ENCODE peak calls at places on chromosomes 3 and 15, in seven cellular contexts. One of them, this sample, is unnamed.

GRCh38 chr15:79977431-79977940 is 6.5 kb upstream of the BCL2A1 start:
- DNase-seq in T-helper 9 cell: no peak
- DNase-seq in iPS DF 19.7: no peak
- DNase-seq in frontal cortex: no peak
- DNase-seq in occipital lobe: no peak
- DNase-seq in vagina: no peak
- DNase-seq in RWPE1: no peak
- DNase-seq in this sample: no peak

GRCh38 chr3:27581852-27582251 is 97.7 kb upstream of the SLC4A7 start:
- DNase-seq in iPS DF 19.7: no peak
- DNase-seq in occipital lobe: no peak
- DNase-seq in RWPE1: no peak
- DNase-seq in frontal cortex: no peak
- DNase-seq in T-helper 9 cell: no peak
- DNase-seq in vagina: no peak
- DNase-seq in this sample: no peak

GRCh38 chr3:149129326-149130123 is at the start of gene HPS3:
- DNase-seq in RWPE1: peak; percentile 88
- DNase-seq in iPS DF 19.7: peak; percentile 64
- DNase-seq in vagina: peak; percentile 93
- DNase-seq in frontal cortex: peak; percentile 94
- DNase-seq in occipital lobe: peak; percentile 83
- DNase-seq in T-helper 9 cell: peak; percentile 79
- DNase-seq in this sample: peak; percentile 89

GRCh38 chr3:138914870-138915502 is 32.0 kb downstream of the FOXL2 start:
- DNase-seq in vagina: no peak
- DNase-seq in frontal cortex: peak; percentile 58
- DNase-seq in iPS DF 19.7: peak; percentile 20
- DNase-seq in RWPE1: no peak
- DNase-seq in T-helper 9 cell: no peak
- DNase-seq in occipital lobe: no peak
- DNase-seq in this sample: peak; percentile 45

GRCh38 chr3:53113293-53114010 is 16.8 kb downstream of the RFT1 start:
- DNase-seq in vagina: no peak
- DNase-seq in frontal cortex: no peak
- DNase-seq in RWPE1: no peak
- DNase-seq in occipital lobe: no peak
- DNase-seq in iPS DF 19.7: no peak
- DNase-seq in T-helper 9 cell: no peak
- DNase-seq in this sample: no peak

GRCh38 chr3:32176989-32177701 is 61.3 kb upstream of the CMTM8 start:
- DNase-seq in vagina: no peak
- DNase-seq in RWPE1: peak; percentile 29
- DNase-seq in occipital lobe: no peak
- DNase-seq in T-helper 9 cell: peak; percentile 43
- DNase-seq in frontal cortex: no peak
- DNase-seq in iPS DF 19.7: no peak
- DNase-seq in this sample: peak; percentile 53

GRCh38 chr15:54803987-54804386 is 392.8 kb downstream of the RSL24D1 start:
- DNase-seq in RWPE1: no peak
- DNase-seq in occipital lobe: no peak
- DNase-seq in vagina: no peak
- DNase-seq in frontal cortex: no peak
- DNase-seq in iPS DF 19.7: no peak
- DNase-seq in T-helper 9 cell: no peak
- DNase-seq in this sample: no peak

GRCh38 chr3:81352867-81353266 is 408.6 kb downstream of the GBE1 start:
- DNase-seq in T-helper 9 cell: no peak
- DNase-seq in iPS DF 19.7: peak; percentile 17
- DNase-seq in vagina: no peak
- DNase-seq in frontal cortex: no peak
- DNase-seq in occipital lobe: no peak
- DNase-seq in RWPE1: no peak
- DNase-seq in this sample: peak; percentile 4

This sample was measured in HTR-8/SVneo.